ENCODE peak calls at places on chromosomes 16 and 17, in six cellular contexts. L is endodermal cell, Q is neural progenitor cell, Y is MM.1S, R is astrocyte, H is PC-3. Z is an unnamed sample. For H3K9me3 and H3K27me3, the result is how much of the 10 kb centered on the place peaks cover.

GRCh38 chr17:76275382-76276068 is 10.4 kb downstream of the UBALD2 start:
- DNase-seq in L (no peak), Q (no peak), Y (no peak), R (no peak), H (no peak), Z (no peak)

GRCh38 chr17:17091276-17091675 is 49.0 kb downstream of the MPRIP start:
- DNase-seq in L (no peak), Q (no peak), Y (no peak), R (no peak), H (no peak), Z (no peak)

GRCh38 chr16:75118943-75119539 is 2.5 kb upstream of the LDHD start:
- DNase-seq in L (peak), Q (no peak), Y (no peak), R (no peak), H (no peak), Z (no peak)

GRCh38 chr16:59296002-59296401 is 561.9 kb upstream of the GOT2 start:
- DNase-seq in L (peak), Q (peak), Y (no peak), R (no peak), H (no peak), Z (no peak)

GRCh38 chr17:81483862-81484194 is 28.8 kb downstream of the ACTG1 start:
- DNase-seq in L (no peak), Q (peak), Y (no peak), R (no peak), H (no peak), Z (no peak)

GRCh38 chr16:57341062-57341440 is 17.5 kb upstream of the CCL22 start:
- DNase-seq in L (no peak), Q (no peak), Y (no peak), R (no peak), H (no peak), Z (no peak)

GRCh38 chr16:67936876-67937605 is 391 bp upstream of the PSMB10 start:
- DNase-seq in L (no peak), Q (no peak), Y (peak), R (no peak), H (peak), Z (peak)

GRCh38 chr16:27322858-27323780 is 9.3 kb downstream of the IL4R start:
- DNase-seq in L (peak), Q (no peak), Y (no peak), R (no peak), H (peak), Z (no peak)

GRCh38 chr16:67419502-67419901 is 3.2 kb upstream of the ZDHHC1 start:
- DNase-seq in L (no peak), Q (no peak), Y (no peak), R (no peak), H (no peak), Z (no peak)

GRCh38 chr17:63116967-63117366 is 150.9 kb downstream of the TANC2 start:
- DNase-seq in L (no peak), Q (peak), Y (no peak), R (peak), H (no peak), Z (peak)

GRCh38 chr16:50067290-50067853 is 1.6 kb downstream of the HEATR3 start:
- DNase-seq in L (peak), Q (peak), Y (peak), R (peak), H (peak), Z (peak)

GRCh38 chr17:41026668-41027471 is at the start of gene KRTAP1-5:
- DNase-seq in L (no peak), Q (no peak), Y (no peak), R (peak), H (peak), Z (peak)

GRCh38 chr17:62792122-62792800 is 15.9 kb downstream of the MARCHF10 start:
- DNase-seq in L (peak), Q (no peak), Y (no peak), R (peak), H (peak), Z (peak)

GRCh38 chr17:45127583-45128300 is 4.6 kb downstream of the PLCD3 start:
- DNase-seq in L (peak), Q (peak), Y (no peak), R (peak), H (peak), Z (peak)

GRCh38 chr17:3722716-3723115 is 987 bp upstream of the HASPIN start:
- DNase-seq in L (no peak), Q (no peak), Y (no peak), R (no peak), H (no peak), Z (peak)

GRCh38 chr16:89004209-89004831 is 27.3 kb upstream of the CBFA2T3 start:
- DNase-seq in L (no peak), Q (peak), Y (no peak), R (no peak), H (no peak), Z (no peak)

GRCh38 chr16:47061204-47061603 is 82.5 kb downstream of the NETO2 start:
- DNase-seq in L (peak), Q (peak), Y (no peak), R (no peak), H (no peak), Z (no peak)

GRCh38 chr16:53080345-53081031 is 25.7 kb downstream of the CHD9 start:
- DNase-seq in L (no peak), Q (no peak), Y (no peak), R (peak), H (peak), Z (peak)

GRCh38 chr17:83084214-83084613 is 4.8 kb downstream of the METRNL start:
- DNase-seq in L (no peak), Q (no peak), Y (no peak), R (no peak), H (no peak), Z (no peak)

GRCh38 chr16:71542377-71542776 is 16.2 kb downstream of the CHST4 start:
- DNase-seq in L (peak), Q (peak), Y (peak), R (no peak), H (peak), Z (peak)

GRCh38 chr16:17510532-17510931 is 39.8 kb upstream of the XYLT1 start:
- DNase-seq in L (no peak), Q (no peak), Y (no peak), R (peak), H (no peak), Z (no peak)

GRCh38 chr16:89322381-89323119 is 105.0 kb downstream of the ZNF778 start:
- DNase-seq in L (peak), Q (peak), Y (no peak), R (peak), H (peak), Z (peak)

GRCh38 chr17:56913000-56913866 is 616 bp downstream of the TRIM25 start:
- DNase-seq in L (peak), Q (peak), Y (no peak), R (no peak), H (peak), Z (peak)

GRCh38 chr17:51703364-51704341 is 443.3 kb downstream of the UTP18 start:
- DNase-seq in L (peak), Q (no peak), Y (no peak), R (peak), H (peak), Z (no peak)

GRCh38 chr17:53420035-53420641 is 402.6 kb upstream of the KIF2B start:
- DNase-seq in L (no peak), Q (no peak), Y (no peak), R (no peak), H (peak), Z (no peak)

DNA sequence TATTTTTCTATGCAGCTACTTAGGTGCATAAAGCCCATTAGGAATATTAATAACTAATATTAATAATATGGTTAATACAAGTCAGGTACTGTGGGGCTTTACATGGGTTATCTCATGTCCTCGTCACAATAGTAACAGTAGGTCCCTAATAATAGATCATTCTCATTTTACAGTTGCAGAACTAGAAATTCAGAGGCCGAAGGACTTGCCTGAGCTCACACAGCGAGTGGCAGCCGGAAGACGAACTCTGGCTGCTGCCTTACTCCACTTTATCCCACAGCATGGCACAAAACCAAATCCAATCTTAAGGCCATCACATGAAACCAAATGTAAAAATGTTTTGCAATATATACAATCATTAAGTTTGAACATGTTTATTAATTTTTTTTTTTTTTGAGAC is 13.6 kb downstream of the GNA13 start:
- DNase-seq in L (peak), Q (no peak), Y (no peak), R (no peak), H (no peak), Z (no peak)
- H3K9ac ChIP-seq in L (no peak), Q (no peak), Y (no peak), R (no peak), H (no peak), Z (no peak)

DNA sequence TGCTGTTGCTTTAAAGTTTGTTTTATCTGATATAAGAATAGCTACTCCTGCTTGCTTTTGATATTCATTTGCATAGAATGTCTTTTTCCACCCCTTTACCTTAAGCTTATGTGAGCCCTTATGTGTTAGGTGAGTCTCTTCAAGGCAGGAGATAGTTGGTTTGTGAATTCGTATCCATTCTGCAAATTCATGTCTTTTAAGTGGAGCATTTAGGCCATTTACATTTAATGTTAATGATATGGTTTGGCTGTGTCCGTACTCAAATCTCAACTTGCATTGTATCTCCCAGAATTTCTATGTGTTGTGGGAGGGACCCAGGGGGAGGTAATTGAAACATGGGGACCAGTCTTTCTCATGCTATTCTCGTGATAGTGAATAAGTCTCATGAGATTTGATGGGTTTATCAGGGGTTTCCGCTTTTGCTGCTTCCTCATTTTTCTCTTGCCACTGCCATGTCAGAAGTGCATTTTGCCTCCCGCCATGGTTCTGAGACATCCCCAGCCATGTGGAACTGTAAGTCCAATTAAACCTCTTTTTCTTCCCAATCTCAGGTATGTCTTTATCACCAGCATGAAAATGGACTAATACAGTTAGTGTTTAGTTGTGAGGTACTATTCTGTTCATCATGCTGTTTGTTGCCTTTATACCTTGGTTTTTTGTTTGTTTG is 27.2 kb downstream of the ATF7IP2 start:
- DNase-seq in L (no peak), Q (no peak), Y (no peak), R (no peak), H (no peak), Z (no peak)
- H3K9me3 ChIP-seq in L (half or more), Q (under half), Y (under half), R (under half), H (under half), Z (half or more)

DNA sequence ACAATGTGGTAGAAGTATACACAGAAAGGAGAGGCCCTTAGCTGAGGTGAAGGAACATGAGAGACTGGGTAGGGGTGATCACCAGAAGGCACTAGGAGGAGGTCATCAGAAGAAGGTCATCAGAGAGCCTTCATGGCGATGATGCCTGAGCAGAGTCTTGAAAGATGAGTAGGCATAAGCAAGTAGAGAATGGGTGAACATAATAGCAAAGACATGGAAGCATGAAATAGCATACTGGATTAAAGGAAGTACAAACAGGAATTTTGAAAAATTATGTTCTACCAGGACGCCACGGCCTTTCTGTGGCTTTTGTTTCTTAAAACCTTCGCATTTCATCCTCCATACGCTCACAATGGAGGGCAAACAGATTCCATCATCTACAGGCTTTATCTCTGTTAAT is 2.9 kb downstream of the IKZF3 start:
- DNase-seq in L (no peak), Q (no peak), Y (peak), R (no peak), H (no peak), Z (no peak)
- H3K27me3 ChIP-seq in L (half or more), Q (half or more), Y (under half), R (half or more), H (under half), Z (half or more)

DNA sequence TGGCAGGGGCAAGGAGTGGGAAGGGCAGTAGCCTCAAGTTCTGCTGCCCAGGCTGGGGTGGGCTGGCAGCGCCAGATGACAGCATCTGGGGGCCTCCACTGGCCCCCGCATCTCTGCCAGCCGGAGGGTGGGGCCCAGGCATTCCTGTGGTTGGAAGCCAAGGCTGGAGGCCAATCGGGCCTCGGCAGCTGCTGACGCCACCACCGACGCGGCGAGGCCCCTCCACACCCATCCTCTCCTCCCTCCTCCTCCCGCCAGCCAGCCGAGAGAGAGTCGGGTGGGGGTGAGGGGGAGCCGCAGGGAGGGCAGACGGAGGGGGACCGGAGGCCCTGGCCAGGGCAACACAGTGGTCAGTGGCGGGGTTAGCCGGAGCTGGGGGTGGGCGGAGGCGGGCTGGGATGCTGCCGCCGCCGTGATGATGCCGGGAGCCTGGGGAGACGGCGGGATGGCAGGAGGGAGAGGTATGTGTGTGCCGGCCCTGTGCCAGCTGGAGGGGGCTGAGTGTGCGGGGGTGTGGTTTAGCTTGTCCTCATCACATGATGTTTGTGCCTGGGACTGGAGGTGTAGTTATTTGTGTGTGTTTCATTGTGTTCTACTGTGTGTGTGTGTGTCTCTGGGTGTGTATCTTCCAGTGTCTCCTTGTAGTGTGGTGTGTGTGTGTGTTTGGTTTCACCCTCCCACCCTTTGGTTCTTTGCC is 36.6 kb downstream of the ARHGAP23 start:
- DNase-seq in L (no peak), Q (peak), Y (no peak), R (peak), H (no peak), Z (peak)
- H3K9ac ChIP-seq in L (no peak), Q (no peak), Y (no peak), R (peak), H (no peak), Z (peak)

GRCh38 chr16:35181422-35182030 is 1722.1 kb downstream of the TP53TG3F start:
- DNase-seq in L (no peak), Q (no peak), Y (no peak), R (no peak), H (no peak), Z (no peak)
- H3K9me3 ChIP-seq in L (half or more), Q (under half), Y (under half), R (under half), H (under half), Z (under half)

GRCh38 chr17:79101111-79101673 is 26.6 kb downstream of the ENGASE start:
- DNase-seq in L (no peak), Q (no peak), Y (no peak), R (no peak), H (no peak), Z (no peak)
- H3K27me3 ChIP-seq in L (under half), Q (under half), Y (half or more), R (under half), H (half or more), Z (half or more)

DNA sequence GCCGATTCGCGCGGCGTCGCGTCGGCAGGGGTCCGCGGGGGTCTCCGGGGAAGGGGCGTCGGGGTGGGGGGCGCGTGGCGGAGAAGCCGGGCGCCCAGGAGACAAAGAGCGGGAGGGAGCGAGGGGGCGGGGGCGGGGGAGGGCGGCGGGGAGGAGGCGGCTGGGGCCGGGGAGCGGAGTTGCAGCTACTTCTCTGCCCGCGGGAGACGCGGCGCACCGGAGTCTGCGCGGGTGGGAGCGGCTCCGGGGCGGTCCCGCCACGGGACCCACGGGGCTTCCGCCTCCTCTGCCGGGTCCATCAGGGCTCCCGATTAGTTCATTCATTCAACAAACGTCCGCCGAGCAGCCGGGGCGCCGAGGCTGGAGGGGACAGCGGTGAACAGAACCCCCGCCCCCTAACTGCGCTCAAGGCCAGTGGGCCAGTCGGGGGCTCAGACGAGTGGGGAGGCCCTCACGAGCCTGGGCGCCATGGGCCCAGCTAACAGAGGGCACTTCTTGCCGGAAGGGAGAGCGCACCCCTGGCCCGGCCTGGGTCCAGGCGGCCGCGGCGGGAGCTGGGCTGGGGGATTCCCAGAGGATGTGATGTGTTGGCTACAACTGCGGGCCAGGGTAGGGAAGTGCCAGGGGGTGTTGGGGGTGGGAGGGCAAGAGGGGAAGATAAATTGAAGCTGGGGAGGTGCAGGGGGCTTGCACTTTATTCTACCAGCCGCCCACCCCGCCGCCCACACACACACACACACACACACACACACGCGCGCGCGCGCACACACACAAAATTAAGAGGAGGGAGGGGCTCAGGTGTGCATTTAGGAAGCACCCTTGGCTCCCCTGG is at the start of gene SAMD14:
- DNase-seq in L (peak), Q (peak), Y (no peak), R (no peak), H (no peak), Z (peak)
- H3K9ac ChIP-seq in L (no peak), Q (no peak), Y (peak), R (peak), H (no peak), Z (peak)

GRCh38 chr17:21292867-21293845 is 8.6 kb downstream of the MAP2K3 start:
- DNase-seq in L (no peak), Q (no peak), Y (no peak), R (no peak), H (no peak), Z (no peak)
- H3K9me3 ChIP-seq in L (under half), Q (under half), Y (under half), R (under half), H (under half), Z (under half)